ENCODE peak calls at places on chromosomes 16 and 17, in seven cellular contexts. A, N, Q, C, K, Z and W are unnamed samples.

GRCh38 chr16:12095275-12096161 is 119.0 kb downstream of the SNX29 start:
- DNase-seq in Z (peak), N (no peak), A (peak), K (peak), C (peak), Q (peak), W (no peak)

GRCh38 chr16:17138801-17139200 is 332.0 kb downstream of the XYLT1 start:
- DNase-seq in N (no peak), A (no peak), Z (no peak), K (no peak), C (no peak), Q (peak), W (no peak)

GRCh38 chr17:75260679-75261335 is 599 bp downstream of the GGA3 start:
- DNase-seq in C (peak), N (no peak), Z (no peak), A (no peak), Q (no peak), K (no peak), W (no peak)

GRCh38 chr16:65832679-65833078 is 533.8 kb upstream of the CDH5 start:
- DNase-seq in C (peak), Z (no peak), Q (peak), N (no peak), A (no peak), K (no peak), W (no peak)

GRCh38 chr17:78338860-78339259 is 21.0 kb downstream of the SOCS3 start:
- DNase-seq in K (no peak), N (no peak), Z (no peak), A (peak), C (no peak), Q (no peak), W (no peak)

GRCh38 chr17:49401971-49402491 is 12.7 kb downstream of the PHB1 start:
- DNase-seq in N (no peak), Q (no peak), K (no peak), Z (no peak), C (no peak), A (no peak), W (no peak)

GRCh38 chr17:46129302-46129701 is 63.9 kb downstream of the KANSL1 start:
- DNase-seq in N (no peak), Z (no peak), K (no peak), C (no peak), Q (no peak), A (no peak), W (no peak)

GRCh38 chr16:19588661-19589060 is 33.2 kb downstream of the VPS35L start:
- DNase-seq in N (no peak), Q (no peak), Z (no peak), A (no peak), K (no peak), C (no peak), W (no peak)

GRCh38 chr16:71353736-71354135 is 4.8 kb upstream of the CALB2 start:
- DNase-seq in C (no peak), Q (no peak), K (no peak), Z (no peak), N (no peak), A (no peak), W (no peak)

GRCh38 chr16:23979982-23980381 is 144.2 kb downstream of the PRKCB start:
- DNase-seq in C (no peak), Q (no peak), N (no peak), Z (no peak), K (no peak), A (no peak), W (no peak)

GRCh38 chr17:11241611-11242226 is 706 bp downstream of the SHISA6 start:
- DNase-seq in C (peak), A (no peak), Q (no peak), K (no peak), N (no peak), Z (no peak), W (no peak)

GRCh38 chr17:32277284-32277683 is 11.7 kb downstream of the RHBDL3 start:
- DNase-seq in A (no peak), N (no peak), Q (no peak), Z (no peak), C (no peak), K (no peak), W (no peak)

GRCh38 chr16:78988361-78988992 is 612.1 kb downstream of the MAF start:
- DNase-seq in C (no peak), Q (peak), A (no peak), N (peak), Z (no peak), K (no peak), W (no peak)

GRCh38 chr17:34241062-34241461 is 14.0 kb upstream of the CCL2 start:
- DNase-seq in K (no peak), A (no peak), Z (no peak), N (no peak), Q (no peak), C (peak), W (no peak)

GRCh38 chr16:31129568-31130335 is 5.8 kb downstream of the PRSS8 start:
- DNase-seq in K (no peak), A (no peak), Q (no peak), C (no peak), Z (no peak), N (no peak), W (no peak)

GRCh38 chr16:22001591-22001990 is 675 bp upstream of the PDZD9 start:
- DNase-seq in Q (no peak), A (no peak), Z (no peak), C (no peak), K (no peak), N (no peak), W (no peak)

GRCh38 chr17:9370464-9370863 is 205.2 kb downstream of the STX8 start:
- DNase-seq in N (no peak), A (no peak), K (no peak), Z (peak), C (no peak), Q (no peak), W (no peak)

GRCh38 chr16:11639925-11640899 is 28.0 kb upstream of the SNN start:
- DNase-seq in C (no peak), N (peak), A (peak), Q (peak), Z (peak), K (no peak), W (no peak)

GRCh38 chr16:52456368-52456767 is 90.6 kb downstream of the TOX3 start:
- DNase-seq in N (no peak), C (no peak), A (no peak), Z (peak), K (no peak), Q (no peak), W (no peak)

GRCh38 chr17:78185981-78186688 is 717 bp downstream of the TK1 start:
- DNase-seq in A (no peak), Q (peak), Z (no peak), C (peak), N (no peak), K (no peak), W (no peak)

GRCh38 chr16:58456193-58456592 is 43.8 kb upstream of the NDRG4 start:
- DNase-seq in C (no peak), Q (peak), A (no peak), K (no peak), Z (peak), N (no peak), W (no peak)

GRCh38 chr17:32772453-32773025 is 104.4 kb downstream of the MYO1D start:
- DNase-seq in Q (no peak), Z (no peak), C (no peak), K (no peak), N (no peak), A (no peak), W (peak)

GRCh38 chr16:52435573-52435972 is 111.4 kb downstream of the TOX3 start:
- DNase-seq in Q (no peak), K (no peak), C (no peak), A (no peak), Z (no peak), N (no peak), W (no peak)

GRCh38 chr16:78461496-78461938 is 362.1 kb downstream of the WWOX start:
- DNase-seq in C (no peak), K (no peak), Z (peak), Q (no peak), A (no peak), N (no peak), W (no peak)

GRCh38 chr17:57457188-57457587 is 200.9 kb downstream of the MSI2 start:
- DNase-seq in A (no peak), Q (no peak), N (no peak), C (no peak), K (no peak), Z (no peak), W (no peak)

GRCh38 chr17:18248300-18248731 is 10.2 kb downstream of the FLII start:
- DNase-seq in C (peak), A (no peak), Q (peak), Z (peak), K (no peak), N (no peak), W (no peak)

DNA sequence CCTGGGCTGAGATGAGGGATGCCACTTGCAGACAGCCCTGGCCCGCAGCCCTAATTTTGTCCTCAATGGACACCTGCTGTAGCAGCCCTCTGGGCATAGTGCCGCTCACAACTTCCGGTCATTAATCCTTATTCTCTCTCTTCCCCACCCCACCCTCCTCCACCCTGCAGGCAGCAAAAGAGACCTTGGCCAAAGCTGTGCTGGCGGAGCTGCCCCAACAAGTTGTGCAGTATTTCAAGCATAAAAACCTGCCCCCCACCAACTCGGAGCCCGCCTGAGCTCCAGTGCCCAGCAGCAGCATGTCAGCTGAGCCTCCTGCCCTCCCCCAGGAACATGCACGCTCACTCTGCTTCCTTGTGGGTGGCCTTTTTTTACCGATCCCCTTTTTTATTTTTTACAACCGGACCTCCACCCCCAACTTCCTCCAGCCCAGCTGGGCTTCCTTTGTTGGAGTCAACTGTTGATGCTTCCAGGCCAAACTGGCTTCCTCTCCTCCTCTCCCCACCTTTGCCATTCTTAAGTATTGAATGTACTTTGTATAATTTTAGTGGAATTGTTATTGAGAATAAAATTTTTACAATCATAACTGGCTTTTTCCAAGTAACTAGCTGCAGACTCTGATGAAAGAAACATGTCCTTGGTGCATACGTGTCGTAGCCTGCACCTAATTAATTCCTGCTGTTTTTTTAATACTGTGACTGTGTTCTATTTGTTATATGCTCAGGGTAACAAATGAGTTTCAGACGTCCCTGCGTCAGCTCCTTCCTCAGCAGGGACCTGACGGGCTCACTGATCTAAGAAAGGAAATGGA is 38.3 kb downstream of the PSME3IP1 start:
- DNase-seq in Q (no peak), C (peak), A (no peak), Z (no peak), K (no peak), N (peak), W (no peak)
- TF ChIP-seq YY1 in Q (no peak), C (no peak), A (no peak), Z (no peak), K (no peak), N (no peak), W (no peak)

GRCh38 chr17:27550974-27551505 is 79.9 kb upstream of the LGALS9 start:
- DNase-seq in Q (no peak), C (no peak), Z (no peak), N (no peak), K (no peak), A (no peak), W (no peak)
- TF ChIP-seq YY1 in Q (no peak), C (no peak), Z (no peak), N (no peak), K (no peak), A (no peak), W (no peak)

DNA sequence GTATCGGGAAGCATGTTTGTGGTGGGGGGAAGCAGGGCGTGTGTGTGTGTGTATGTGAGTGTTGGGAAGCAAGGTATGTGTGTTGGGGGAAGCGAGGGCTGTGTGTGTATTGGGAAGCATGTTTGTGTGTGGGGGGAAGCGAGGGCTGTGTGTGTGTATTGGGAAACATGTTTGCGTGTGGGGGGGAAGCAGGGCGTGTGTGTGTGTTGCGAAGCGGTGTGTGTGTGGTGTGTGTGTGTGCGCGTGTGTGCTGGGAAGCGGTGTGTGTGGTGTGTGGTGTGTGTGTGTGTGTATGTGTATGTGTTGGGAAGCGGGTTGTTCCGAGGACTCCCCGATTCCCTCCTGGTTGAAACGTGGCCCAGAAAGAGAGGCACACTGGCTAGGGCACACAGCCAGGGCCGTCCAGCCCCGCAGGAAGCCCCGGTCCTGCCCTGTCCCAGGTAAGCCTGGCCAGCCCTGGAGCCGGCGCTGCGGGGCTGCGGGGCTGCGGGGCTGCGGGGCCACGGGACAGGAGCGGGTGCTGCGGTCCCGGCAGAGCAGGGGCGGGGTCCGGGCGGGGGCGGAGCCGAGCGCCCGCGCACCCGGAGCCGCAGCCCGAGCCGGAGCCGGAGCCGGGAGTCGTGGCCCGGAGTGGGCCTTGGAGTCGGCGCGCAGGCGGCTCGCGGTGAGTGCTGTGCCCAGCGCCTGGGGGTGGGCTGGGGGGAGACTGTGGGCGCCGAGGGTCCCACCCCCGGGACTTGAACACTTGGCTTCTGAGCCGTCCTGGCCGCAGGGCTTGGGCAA is at the start of gene NOD2:
- DNase-seq in C (peak), Q (no peak), N (no peak), Z (no peak), A (no peak), K (no peak), W (no peak)
- TF ChIP-seq YY1 in C (no peak), Q (no peak), N (no peak), Z (no peak), A (no peak), K (no peak), W (no peak)

DNA sequence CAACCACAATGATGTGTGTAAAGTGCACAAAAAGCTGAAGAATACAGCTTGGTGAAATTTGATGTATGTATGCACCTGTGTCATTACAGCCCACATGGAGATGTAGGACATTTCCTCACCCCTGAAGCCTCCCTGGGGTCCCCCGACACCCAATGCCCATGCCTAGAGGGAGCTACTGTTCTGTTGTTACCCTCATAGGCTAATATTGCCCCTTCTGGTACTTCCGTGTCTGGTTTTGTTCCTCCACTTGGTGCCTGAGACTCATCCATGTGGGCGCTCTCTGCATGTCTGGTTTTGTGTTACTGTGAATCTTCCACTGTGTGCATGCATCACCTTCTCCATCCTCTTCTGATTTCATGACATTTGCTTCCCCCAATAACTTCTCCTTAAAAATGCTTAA is 18.6 kb downstream of the TNFRSF13B start:
- DNase-seq in N (no peak), Z (no peak), Q (no peak), A (no peak), C (no peak), K (no peak), W (no peak)
- TF ChIP-seq YY1 in N (no peak), Z (no peak), Q (no peak), A (no peak), C (no peak), K (no peak), W (no peak)

GRCh38 chr17:2103456-2103855 is 48.6 kb downstream of the HIC1 start:
- DNase-seq in Z (no peak), C (no peak), A (no peak), N (no peak), K (no peak), Q (no peak), W (no peak)

GRCh38 chr17:2106308-2106707 is 51.4 kb downstream of the HIC1 start:
- DNase-seq in A (no peak), Q (no peak), C (no peak), N (no peak), Z (no peak), K (no peak), W (no peak)

GRCh38 chr17:2105663-2106062 is 50.8 kb downstream of the HIC1 start:
- DNase-seq in Q (no peak), N (no peak), Z (no peak), K (no peak), C (no peak), A (no peak), W (no peak)

GRCh38 chr17:2102931-2103398 is 48.1 kb downstream of the HIC1 start:
- DNase-seq in Z (no peak), A (peak), C (no peak), Q (no peak), K (no peak), N (no peak), W (no peak)

GRCh38 chr17:2101448-2102257 is 46.8 kb downstream of the HIC1 start:
- DNase-seq in N (no peak), Z (no peak), A (peak), Q (peak), C (no peak), K (no peak), W (no peak)
- TF ChIP-seq YY1 in N (no peak), Z (no peak), A (no peak), Q (no peak), C (no peak), K (no peak), W (no peak)

GRCh38 chr17:4658478-4659305 is 17.2 kb upstream of the ALOX15 start:
- DNase-seq in K (no peak), Z (no peak), Q (peak), N (no peak), C (peak), A (no peak), W (no peak)
- TF ChIP-seq YY1 in K (no peak), Z (no peak), Q (no peak), N (no peak), C (no peak), A (no peak), W (no peak)

GRCh38 chr17:68101992-68102758 is 66.6 kb downstream of the KPNA2 start:
- DNase-seq in Q (no peak), Z (no peak), A (no peak), C (peak), N (no peak), K (no peak), W (no peak)
- TF ChIP-seq YY1 in Q (no peak), Z (no peak), A (no peak), C (no peak), N (no peak), K (no peak), W (no peak)

GRCh38 chr17:7576432-7576937 is 3.0 kb upstream of the CD68 start:
- DNase-seq in K (no peak), N (no peak), Q (no peak), A (no peak), Z (no peak), C (no peak), W (no peak)

GRCh38 chr17:7575481-7575883 is 4.0 kb upstream of the CD68 start:
- DNase-seq in Z (no peak), K (no peak), A (no peak), N (no peak), C (no peak), Q (no peak), W (no peak)

GRCh38 chr17:7575959-7576358 is 3.5 kb upstream of the CD68 start:
- DNase-seq in A (no peak), Q (no peak), Z (no peak), N (no peak), K (no peak), C (no peak), W (no peak)

GRCh38 chr17:7579001-7579838 is at the start of gene CD68:
- DNase-seq in C (peak), K (no peak), N (no peak), Q (peak), A (peak), Z (peak), W (no peak)

GRCh38 chr17:7577327-7578199 is 1.9 kb upstream of the CD68 start:
- DNase-seq in C (no peak), Z (no peak), A (no peak), K (no peak), Q (no peak), N (no peak), W (no peak)
- TF ChIP-seq YY1 in C (no peak), Z (no peak), A (no peak), K (no peak), Q (no peak), N (no peak), W (no peak)

GRCh38 chr17:82663381-82664275 is 15.4 kb upstream of the WDR45B start:
- DNase-seq in Z (no peak), A (no peak), K (no peak), C (no peak), Q (no peak), N (no peak), W (no peak)

GRCh38 chr17:82662711-82663261 is 14.5 kb upstream of the WDR45B start:
- DNase-seq in Q (no peak), C (no peak), K (no peak), Z (no peak), N (no peak), A (no peak), W (no peak)

GRCh38 chr17:82665226-82665625 is 17.0 kb upstream of the WDR45B start:
- DNase-seq in N (no peak), K (no peak), C (no peak), Q (no peak), A (no peak), Z (no peak), W (no peak)

GRCh38 chr17:82664701-82665182 is 16.5 kb upstream of the WDR45B start:
- DNase-seq in A (no peak), C (peak), Q (no peak), N (no peak), Z (no peak), K (no peak), W (no peak)

GRCh38 chr17:82664276-82664575 is 16.0 kb upstream of the WDR45B start:
- DNase-seq in K (no peak), Z (no peak), N (no peak), Q (no peak), C (no peak), A (no peak), W (no peak)
- TF ChIP-seq YY1 in K (no peak), Z (no peak), N (no peak), Q (no peak), C (no peak), A (no peak), W (no peak)